ENCODE peak calls at places on chromosomes 12 and 14, in six cellular contexts. D is NCI-H1092, H is GM12864, N is left ventricle myocardium inferior, O is H4, U is NCI-H345. S is an unnamed sample.
A peak's percentile ranks its signal among the peaks of the same experiment; 100 is the strongest.

GRCh38 chr12:40054554-40055226 is 51.2 kb downstream of the SLC2A13 start:
- DNase-seq in D (no peak), O (no peak), N (peak; percentile 25), U (no peak), H (no peak), S (no peak)

GRCh38 chr12:19800884-19801283 is 361.6 kb downstream of the AEBP2 start:
- DNase-seq in O (no peak), D (no peak), N (no peak), H (no peak), U (no peak), S (no peak)

GRCh38 chr14:98974113-98974512 is 297.9 kb downstream of the BCL11B start:
- DNase-seq in H (no peak), O (no peak), D (no peak), U (no peak), N (no peak), S (no peak)

GRCh38 chr12:132886529-132887477 is 602 bp downstream of the CHFR start:
- DNase-seq in N (no peak), O (no peak), H (no peak), D (no peak), U (peak; percentile 35), S (no peak)

GRCh38 chr14:104978774-104979691 is 859 bp upstream of the AHNAK2 start:
- DNase-seq in N (no peak), O (no peak), D (no peak), U (no peak), H (no peak), S (no peak)

GRCh38 chr14:89920041-89920440 is 34.5 kb downstream of the EFCAB11 start:
- DNase-seq in H (no peak), N (no peak), O (no peak), D (no peak), U (no peak), S (no peak)

GRCh38 chr12:1929985-1930815 is 11.7 kb upstream of the CACNA2D4 start:
- DNase-seq in D (no peak), U (no peak), N (no peak), H (no peak), O (no peak), S (no peak)

GRCh38 chr14:52032196-52032865 is 36.5 kb downstream of the NID2 start:
- DNase-seq in O (no peak), H (no peak), D (no peak), U (no peak), N (no peak), S (no peak)

GRCh38 chr12:3149505-3150307 is 72.5 kb downstream of the TSPAN9 start:
- DNase-seq in H (no peak), O (no peak), U (no peak), N (no peak), D (no peak), S (no peak)

GRCh38 chr12:6207254-6207942 is 7.2 kb downstream of the CD9 start:
- DNase-seq in U (no peak), N (no peak), O (no peak), H (no peak), D (no peak), S (no peak)

GRCh38 chr12:50597200-50598195 is 92.7 kb downstream of the DIP2B start:
- DNase-seq in D (no peak), O (no peak), H (peak; percentile 55), N (no peak), U (no peak), S (peak; percentile 0)

GRCh38 chr14:37587881-37588666 is 7.0 kb downstream of the FOXA1 start:
- DNase-seq in D (peak; percentile 61), U (peak; percentile 74), O (no peak), N (no peak), H (no peak), S (no peak)

GRCh38 chr12:58176296-58176869 is 235.0 kb downstream of the ATP23 start:
- DNase-seq in H (no peak), D (peak; percentile 2), O (peak; percentile 16), U (no peak), N (no peak), S (no peak)

GRCh38 chr12:123096159-123096558 is 54.7 kb downstream of the PITPNM2 start:
- DNase-seq in H (no peak), D (no peak), U (no peak), N (no peak), O (peak; percentile 64), S (no peak)

GRCh38 chr12:48819986-48820385 is 1.7 kb downstream of the CACNB3 start:
- DNase-seq in N (no peak), U (no peak), O (no peak), D (no peak), H (no peak), S (no peak)

GRCh38 chr12:83514372-83514771 is 827.7 kb downstream of the TMTC2 start:
- DNase-seq in U (no peak), D (no peak), H (no peak), N (no peak), O (peak; percentile 14), S (no peak)

GRCh38 chr14:104682107-104682593 is 7.3 kb upstream of the INF2 start:
- DNase-seq in O (peak; percentile 69), N (peak; percentile 17), U (no peak), H (no peak), D (no peak), S (no peak)